ENCODE peak calls at places on chromosome 22, in nine cellular contexts. D is body of pancreas; W is activated CD4-positive, alpha-beta T cell treated with anti-CD3 and anti-CD28 coated beads, Interleukin-2, amount 50 U/mL, for 4 hours; P is stimulated activated naive B cell treated with anti-CD40 and anti-IgM and Interleukin-4, amounts not matched to agents 10 μg/mL and 1 μg/mL and 100 μg/mL, for 72 hours; Z is stimulated activated CD4-positive, alpha-beta T cell treated with anti-CD3 and anti-CD28 coated beads, Interleukin-4, amount 100 ng/mL, for 4 hours; U is activated T-cell treated with anti-CD3 and anti-CD28 coated beads for 48 hours; X is T-helper 1 cell; B is H4; I is NCI-H1436. M is an unnamed sample.

GRCh38 chr22:26825960-26826359 is 168.6 kb downstream of the MIAT start:
- DNase-seq in D (no peak), W (no peak), P (no peak), Z (no peak), U (no peak), X (no peak), B (no peak), I (no peak), M (no peak)

GRCh38 chr22:45235101-45235777 is 5.5 kb downstream of the KIAA0930 start:
- DNase-seq in D (peak), W (no peak), P (no peak), Z (no peak), U (no peak), X (no peak), B (no peak), I (peak), M (no peak)

GRCh38 chr22:35539910-35540599 is 576 bp upstream of the RASD2 start:
- DNase-seq in D (peak), W (peak), P (peak), Z (peak), U (peak), X (peak), B (no peak), I (peak), M (peak)

GRCh38 chr22:48889209-48889830 is 938.4 kb downstream of the BRD1 start:
- DNase-seq in D (no peak), W (no peak), P (no peak), Z (no peak), U (no peak), X (no peak), B (no peak), I (no peak), M (no peak)

GRCh38 chr22:19105867-19106802 is 16.1 kb downstream of the DGCR2 start:
- DNase-seq in D (peak), W (peak), P (no peak), Z (peak), U (no peak), X (peak), B (no peak), I (no peak), M (no peak)

GRCh38 chr22:25898707-25899365 is 156.8 kb downstream of the MYO18B start:
- DNase-seq in D (no peak), W (no peak), P (no peak), Z (no peak), U (no peak), X (no peak), B (no peak), I (no peak), M (no peak)

GRCh38 chr22:33923660-33924246 is 3.5 kb upstream of the LARGE1 start:
- DNase-seq in D (peak), W (no peak), P (peak), Z (no peak), U (no peak), X (peak), B (peak), I (peak), M (no peak)

GRCh38 chr22:44455151-44455962 is 42.7 kb downstream of the RTL6 start:
- DNase-seq in D (peak), W (peak), P (no peak), Z (no peak), U (peak), X (peak), B (no peak), I (no peak), M (peak)

GRCh38 chr22:19605508-19606331 is 81.5 kb upstream of the CLDN5 start:
- DNase-seq in D (no peak), W (no peak), P (no peak), Z (no peak), U (no peak), X (no peak), B (no peak), I (no peak), M (no peak)

GRCh38 chr22:35601743-35602633 is 15.1 kb downstream of the MB start:
- DNase-seq in D (peak), W (no peak), P (peak), Z (no peak), U (no peak), X (no peak), B (peak), I (no peak), M (no peak)

GRCh38 chr22:39135092-39135896 is 17.2 kb downstream of the CBX7 start:
- DNase-seq in D (peak), W (peak), P (no peak), Z (no peak), U (peak), X (peak), B (peak), I (no peak), M (no peak)

GRCh38 chr22:46011627-46012181 is 34.7 kb upstream of the WNT7B start:
- DNase-seq in D (no peak), W (no peak), P (no peak), Z (no peak), U (no peak), X (no peak), B (no peak), I (no peak), M (no peak)

GRCh38 chr22:49292909-49293308 is 534.8 kb downstream of the BRD1 start:
- DNase-seq in D (no peak), W (no peak), P (no peak), Z (no peak), U (no peak), X (no peak), B (no peak), I (no peak), M (no peak)

GRCh38 chr22:20139391-20140106 is 7.9 kb downstream of the ZDHHC8 start:
- DNase-seq in D (no peak), W (no peak), P (no peak), Z (no peak), U (no peak), X (no peak), B (no peak), I (no peak), M (no peak)

GRCh38 chr22:29165336-29166060 is 40.2 kb upstream of the EMID1 start:
- DNase-seq in D (no peak), W (no peak), P (no peak), Z (no peak), U (no peak), X (no peak), B (no peak), I (no peak), M (no peak)

GRCh38 chr22:48804811-48805301 is 1022.8 kb downstream of the BRD1 start:
- DNase-seq in D (no peak), W (no peak), P (no peak), Z (no peak), U (no peak), X (no peak), B (no peak), I (no peak), M (no peak)

M was measured in stimulated activated CD8-positive, alpha-beta memory T cell treated with anti-CD3 and anti-CD28 coated beads, Interleukin-4, amount 100 ng/mL, for 24 hours.